ENCODE peak calls at places on chromosome 17, in eight cellular contexts. One of them, this sample, is unnamed.

GRCh38 chr17:75643033-75644017 is 10.1 kb downstream of the SMIM5 start:
- DNase-seq in transverse colon: no peak
- DNase-seq in fibroblast of the aortic adventitia: no peak
- DNase-seq in left ventricle myocardium inferior: no peak
- DNase-seq in colonic mucosa: peak; percentile 49
- DNase-seq in body of pancreas: no peak
- DNase-seq in upper lobe of right lung: no peak
- DNase-seq in left lung: no peak
- DNase-seq in this sample: no peak

GRCh38 chr17:56173958-56174357 is 20.7 kb downstream of the ANKFN1 start:
- DNase-seq in left lung: no peak
- DNase-seq in upper lobe of right lung: no peak
- DNase-seq in body of pancreas: no peak
- DNase-seq in transverse colon: no peak
- DNase-seq in left ventricle myocardium inferior: no peak
- DNase-seq in fibroblast of the aortic adventitia: no peak
- DNase-seq in colonic mucosa: no peak
- DNase-seq in this sample: no peak

GRCh38 chr17:78986048-78986648 is 6.4 kb upstream of the LGALS3BP start:
- DNase-seq in body of pancreas: peak; percentile 76
- DNase-seq in upper lobe of right lung: no peak
- DNase-seq in fibroblast of the aortic adventitia: peak; percentile 70
- DNase-seq in colonic mucosa: peak; percentile 53
- DNase-seq in left lung: peak; percentile 31
- DNase-seq in left ventricle myocardium inferior: no peak
- DNase-seq in transverse colon: peak; percentile 53
- DNase-seq in this sample: peak; percentile 81

GRCh38 chr17:57393368-57393767 is 137.0 kb downstream of the MSI2 start:
- DNase-seq in left ventricle myocardium inferior: no peak
- DNase-seq in fibroblast of the aortic adventitia: no peak
- DNase-seq in body of pancreas: no peak
- DNase-seq in left lung: no peak
- DNase-seq in upper lobe of right lung: no peak
- DNase-seq in transverse colon: no peak
- DNase-seq in colonic mucosa: no peak
- DNase-seq in this sample: no peak

GRCh38 chr17:624341-624860 is 90.2 kb downstream of the VPS53 start:
- DNase-seq in body of pancreas: no peak
- DNase-seq in colonic mucosa: no peak
- DNase-seq in left ventricle myocardium inferior: no peak
- DNase-seq in transverse colon: no peak
- DNase-seq in upper lobe of right lung: no peak
- DNase-seq in fibroblast of the aortic adventitia: peak; percentile 57
- DNase-seq in left lung: no peak
- DNase-seq in this sample: no peak

GRCh38 chr17:70225272-70225671 is 55.9 kb downstream of the KCNJ2 start:
- DNase-seq in left lung: no peak
- DNase-seq in colonic mucosa: no peak
- DNase-seq in fibroblast of the aortic adventitia: no peak
- DNase-seq in upper lobe of right lung: no peak
- DNase-seq in transverse colon: no peak
- DNase-seq in body of pancreas: no peak
- DNase-seq in left ventricle myocardium inferior: no peak
- DNase-seq in this sample: no peak

GRCh38 chr17:4433515-4434031 is at the start of gene SPNS3:
- DNase-seq in transverse colon: no peak
- DNase-seq in left lung: no peak
- DNase-seq in fibroblast of the aortic adventitia: no peak
- DNase-seq in upper lobe of right lung: no peak
- DNase-seq in body of pancreas: peak; percentile 17
- DNase-seq in colonic mucosa: no peak
- DNase-seq in left ventricle myocardium inferior: no peak
- DNase-seq in this sample: no peak

GRCh38 chr17:798246-798645 is 16.1 kb downstream of the MRM3 start:
- DNase-seq in fibroblast of the aortic adventitia: no peak
- DNase-seq in left lung: no peak
- DNase-seq in transverse colon: no peak
- DNase-seq in upper lobe of right lung: no peak
- DNase-seq in left ventricle myocardium inferior: no peak
- DNase-seq in colonic mucosa: no peak
- DNase-seq in body of pancreas: no peak
- DNase-seq in this sample: no peak

GRCh38 chr17:83119987-83120864 is 40.8 kb downstream of the METRNL start:
- DNase-seq in upper lobe of right lung: no peak
- DNase-seq in left ventricle myocardium inferior: peak; percentile 20
- DNase-seq in fibroblast of the aortic adventitia: no peak
- DNase-seq in colonic mucosa: no peak
- DNase-seq in transverse colon: peak; percentile 39
- DNase-seq in left lung: peak; percentile 89
- DNase-seq in body of pancreas: no peak
- DNase-seq in this sample: no peak

GRCh38 chr17:38982858-38983746 is 15.9 kb upstream of the FBXO47 start:
- DNase-seq in upper lobe of right lung: no peak
- DNase-seq in body of pancreas: peak; percentile 67
- DNase-seq in transverse colon: peak; percentile 45
- DNase-seq in left lung: no peak
- DNase-seq in colonic mucosa: peak; percentile 52
- DNase-seq in left ventricle myocardium inferior: no peak
- DNase-seq in fibroblast of the aortic adventitia: peak; percentile 87
- DNase-seq in this sample: peak; percentile 66

GRCh38 chr17:3944485-3945388 is 19.5 kb downstream of the ATP2A3 start:
- DNase-seq in fibroblast of the aortic adventitia: peak; percentile 49
- DNase-seq in left lung: peak; percentile 85
- DNase-seq in upper lobe of right lung: peak; percentile 74
- DNase-seq in body of pancreas: no peak
- DNase-seq in colonic mucosa: peak; percentile 37
- DNase-seq in left ventricle myocardium inferior: peak; percentile 53
- DNase-seq in transverse colon: peak; percentile 37
- DNase-seq in this sample: no peak

GRCh38 chr17:64230551-64231408 is 32.3 kb downstream of the TEX2 start:
- DNase-seq in transverse colon: no peak
- DNase-seq in upper lobe of right lung: no peak
- DNase-seq in fibroblast of the aortic adventitia: peak; percentile 95
- DNase-seq in left ventricle myocardium inferior: no peak
- DNase-seq in colonic mucosa: no peak
- DNase-seq in left lung: no peak
- DNase-seq in body of pancreas: no peak
- DNase-seq in this sample: peak; percentile 79

GRCh38 chr17:50331085-50331791 is 14.7 kb upstream of the XYLT2 start:
- DNase-seq in body of pancreas: no peak
- DNase-seq in upper lobe of right lung: peak; percentile 10
- DNase-seq in transverse colon: no peak
- DNase-seq in left lung: no peak
- DNase-seq in fibroblast of the aortic adventitia: peak; percentile 92
- DNase-seq in left ventricle myocardium inferior: no peak
- DNase-seq in colonic mucosa: no peak
- DNase-seq in this sample: peak; percentile 98

GRCh38 chr17:83182620-83183063 is 103.2 kb downstream of the METRNL start:
- DNase-seq in fibroblast of the aortic adventitia: no peak
- DNase-seq in transverse colon: no peak
- DNase-seq in left ventricle myocardium inferior: no peak
- DNase-seq in upper lobe of right lung: no peak
- DNase-seq in left lung: peak; percentile 64
- DNase-seq in body of pancreas: peak; percentile 57
- DNase-seq in colonic mucosa: peak; percentile 25
- DNase-seq in this sample: no peak

GRCh38 chr17:76752006-76752405 is 14.1 kb downstream of the MFSD11 start:
- DNase-seq in upper lobe of right lung: no peak
- DNase-seq in left ventricle myocardium inferior: no peak
- DNase-seq in left lung: no peak
- DNase-seq in colonic mucosa: no peak
- DNase-seq in transverse colon: no peak
- DNase-seq in body of pancreas: no peak
- DNase-seq in fibroblast of the aortic adventitia: no peak
- DNase-seq in this sample: no peak

DNA sequence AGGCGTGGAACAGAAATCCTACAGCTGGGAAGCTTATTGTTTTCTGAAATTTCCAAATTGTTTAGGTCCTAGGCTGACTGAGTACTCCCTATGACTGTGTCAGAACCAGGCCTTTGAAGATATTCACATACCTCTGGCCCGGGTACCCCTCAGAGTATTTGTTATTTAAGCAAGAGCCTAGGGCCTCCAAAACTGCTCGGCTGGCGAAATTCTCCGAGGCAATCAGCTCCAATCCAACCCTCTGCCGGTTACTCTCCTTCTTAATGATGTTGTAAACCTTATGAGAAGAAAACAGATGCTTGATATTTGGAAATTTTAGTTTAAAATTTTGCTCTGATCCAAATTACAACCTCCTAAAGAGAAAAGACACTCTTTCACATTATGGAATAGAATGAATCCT is 9.8 kb downstream of the SHMT1 start:
- DNase-seq in fibroblast of the aortic adventitia: no peak
- DNase-seq in colonic mucosa: no peak
- DNase-seq in transverse colon: no peak
- DNase-seq in body of pancreas: no peak
- DNase-seq in left lung: no peak
- DNase-seq in left ventricle myocardium inferior: no peak
- DNase-seq in upper lobe of right lung: no peak
- DNase-seq in this sample: no peak
- TF ChIP-seq CTCF in fibroblast of the aortic adventitia: no peak
- TF ChIP-seq CTCF in colonic mucosa: no peak
- TF ChIP-seq CTCF in transverse colon: no peak
- TF ChIP-seq CTCF in body of pancreas: no peak
- TF ChIP-seq CTCF in left lung: no peak
- TF ChIP-seq CTCF in left ventricle myocardium inferior: no peak
- TF ChIP-seq CTCF in upper lobe of right lung: no peak
- TF ChIP-seq CTCF in this sample: no peak

GRCh38 chr17:36017799-36018198 is at the start of gene CCL23:
- DNase-seq in fibroblast of the aortic adventitia: no peak
- DNase-seq in body of pancreas: peak; percentile 2
- DNase-seq in left lung: no peak
- DNase-seq in transverse colon: no peak
- DNase-seq in colonic mucosa: no peak
- DNase-seq in upper lobe of right lung: no peak
- DNase-seq in left ventricle myocardium inferior: no peak
- DNase-seq in this sample: no peak

GRCh38 chr17:36008998-36009665 is 7.8 kb upstream of the CCL15 start:
- DNase-seq in fibroblast of the aortic adventitia: peak; percentile 13
- DNase-seq in transverse colon: no peak
- DNase-seq in body of pancreas: no peak
- DNase-seq in upper lobe of right lung: no peak
- DNase-seq in colonic mucosa: peak; percentile 35
- DNase-seq in left ventricle myocardium inferior: no peak
- DNase-seq in left lung: no peak
- DNase-seq in this sample: no peak

GRCh38 chr17:36019423-36019822 is 1.7 kb upstream of the CCL23 start:
- DNase-seq in left ventricle myocardium inferior: no peak
- DNase-seq in upper lobe of right lung: no peak
- DNase-seq in colonic mucosa: no peak
- DNase-seq in fibroblast of the aortic adventitia: no peak
- DNase-seq in body of pancreas: no peak
- DNase-seq in left lung: no peak
- DNase-seq in transverse colon: no peak
- DNase-seq in this sample: no peak

GRCh38 chr17:36016555-36016954 is 1.2 kb downstream of the CCL23 start:
- DNase-seq in left lung: no peak
- DNase-seq in fibroblast of the aortic adventitia: no peak
- DNase-seq in left ventricle myocardium inferior: no peak
- DNase-seq in transverse colon: no peak
- DNase-seq in upper lobe of right lung: no peak
- DNase-seq in colonic mucosa: no peak
- DNase-seq in body of pancreas: no peak
- DNase-seq in this sample: no peak

DNA sequence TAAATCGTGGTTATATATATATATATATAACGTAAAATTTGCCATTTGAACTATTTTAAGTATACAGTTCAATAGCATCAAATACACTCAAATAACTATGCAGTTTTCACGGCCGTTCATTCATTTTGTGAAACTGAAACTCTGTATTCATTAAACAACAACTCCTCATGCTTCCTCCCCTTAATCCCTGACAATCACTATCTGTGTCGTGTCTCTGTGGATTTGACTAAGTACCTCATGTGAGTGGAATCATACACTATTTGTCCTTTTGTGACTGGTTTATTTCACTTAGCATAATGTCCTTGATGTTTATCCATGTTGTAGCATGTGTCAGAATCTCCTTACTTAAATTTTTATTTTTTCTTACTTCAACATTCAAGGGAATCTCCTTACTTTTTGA is 2.8 kb downstream of the CCL23 start:
- DNase-seq in transverse colon: no peak
- DNase-seq in left ventricle myocardium inferior: no peak
- DNase-seq in colonic mucosa: no peak
- DNase-seq in left lung: no peak
- DNase-seq in body of pancreas: no peak
- DNase-seq in upper lobe of right lung: no peak
- DNase-seq in fibroblast of the aortic adventitia: no peak
- DNase-seq in this sample: no peak
- H3K4me3 ChIP-seq in transverse colon: no peak overlapping the region
- H3K4me3 ChIP-seq in left ventricle myocardium inferior: no peak overlapping the region
- H3K4me3 ChIP-seq in colonic mucosa: no peak overlapping the region
- H3K4me3 ChIP-seq in left lung: no peak overlapping the region
- H3K4me3 ChIP-seq in body of pancreas: no peak overlapping the region
- H3K4me3 ChIP-seq in upper lobe of right lung: no peak overlapping the region
- H3K4me3 ChIP-seq in fibroblast of the aortic adventitia: no peak overlapping the region
- H3K4me3 ChIP-seq in this sample: no peak overlapping the region

DNA sequence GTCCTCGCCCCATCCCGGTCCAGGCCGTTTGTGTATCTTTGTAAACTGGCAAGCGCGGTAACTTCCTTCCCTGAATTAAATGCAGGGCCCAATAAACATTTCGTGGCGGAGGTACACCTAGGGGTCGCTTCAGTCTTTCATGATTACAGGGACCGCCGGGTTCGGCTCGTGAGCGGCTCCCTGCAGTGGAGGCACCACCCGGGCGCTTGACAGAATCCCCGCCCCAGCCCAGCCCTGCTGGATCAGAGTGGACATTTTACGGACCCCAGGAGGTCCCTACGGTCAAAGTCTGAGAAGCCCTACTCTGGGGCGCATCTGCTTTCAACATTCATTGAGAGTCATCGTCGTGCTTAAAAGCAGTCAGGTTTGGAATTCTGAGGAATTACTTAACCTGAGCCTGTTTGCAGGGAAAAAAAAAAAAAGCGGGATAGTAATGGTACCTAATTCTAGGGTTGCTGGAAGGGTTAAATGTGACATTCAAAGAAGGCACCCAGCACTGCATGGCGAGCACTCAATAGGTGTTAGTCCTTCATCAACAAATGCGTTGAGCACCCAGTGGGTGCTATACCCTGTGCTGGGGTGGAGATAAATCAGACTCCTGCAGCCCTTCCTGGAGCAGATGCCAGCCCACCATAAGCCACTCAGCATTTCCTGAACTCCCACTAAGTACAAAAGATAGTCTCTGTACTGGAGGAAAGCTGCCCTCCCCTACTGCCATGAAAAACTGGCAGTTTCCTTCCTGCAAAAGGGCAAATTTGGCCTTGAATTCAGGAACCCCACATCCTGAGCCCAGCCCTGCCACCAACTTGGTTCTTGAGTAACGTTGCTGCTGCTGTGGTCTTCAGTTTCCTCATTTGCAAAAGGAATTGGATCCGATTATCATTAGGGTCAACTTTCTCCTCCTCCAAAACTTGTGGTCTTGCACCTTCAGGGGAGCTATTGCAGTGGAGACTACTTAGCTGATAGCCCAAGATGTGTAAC is 658 bp upstream of the DUSP3 start:
- DNase-seq in colonic mucosa: no peak
- DNase-seq in left ventricle myocardium inferior: no peak
- DNase-seq in body of pancreas: peak; percentile 49
- DNase-seq in fibroblast of the aortic adventitia: no peak
- DNase-seq in transverse colon: no peak
- DNase-seq in upper lobe of right lung: no peak
- DNase-seq in left lung: no peak
- DNase-seq in this sample: no peak
- TF ChIP-seq CTCF in colonic mucosa: no peak
- TF ChIP-seq CTCF in left ventricle myocardium inferior: peak; percentile 28
- TF ChIP-seq CTCF in body of pancreas: peak; percentile 31
- TF ChIP-seq CTCF in fibroblast of the aortic adventitia: peak; percentile 2
- TF ChIP-seq CTCF in transverse colon: peak; percentile 12
- TF ChIP-seq CTCF in upper lobe of right lung: no peak
- TF ChIP-seq CTCF in left lung: no peak
- TF ChIP-seq CTCF in this sample: peak; percentile 22

GRCh38 chr17:13429201-13429600 is 172.5 kb downstream of the HS3ST3A1 start:
- DNase-seq in left ventricle myocardium inferior: no peak
- DNase-seq in transverse colon: no peak
- DNase-seq in colonic mucosa: no peak
- DNase-seq in upper lobe of right lung: no peak
- DNase-seq in fibroblast of the aortic adventitia: peak; percentile 90
- DNase-seq in left lung: no peak
- DNase-seq in body of pancreas: no peak
- DNase-seq in this sample: peak; percentile 31
- H3K4me3 ChIP-seq in left ventricle myocardium inferior: no peak overlapping the region
- H3K4me3 ChIP-seq in transverse colon: no peak overlapping the region
- H3K4me3 ChIP-seq in colonic mucosa: no peak overlapping the region
- H3K4me3 ChIP-seq in upper lobe of right lung: no peak overlapping the region
- H3K4me3 ChIP-seq in fibroblast of the aortic adventitia: no peak overlapping the region
- H3K4me3 ChIP-seq in left lung: no peak overlapping the region
- H3K4me3 ChIP-seq in body of pancreas: no peak overlapping the region
- H3K4me3 ChIP-seq in this sample: no peak overlapping the region